ENCODE peak calls at places on chromosomes 6 and 20, in eight cellular contexts. V is activated T-cell treated with anti-CD3 and anti-CD28 coated beads for 1 hour; T is fibroblast of pulmonary artery; E is NCI-H2107; M is mammary epithelial cell; C is breast epithelium; P is CD4-positive, alpha-beta memory T cell; D is glutamatergic neuron. Q is an unnamed sample.
A peak's percentile ranks its signal among the peaks of the same experiment; 100 is the strongest.

GRCh38 chr20:35837577-35838195 is 65.9 kb downstream of the PHF20 start:
- DNase-seq in T (no peak), M (no peak), P (no peak), D (no peak), E (no peak), C (no peak), V (no peak), Q (no peak)

GRCh38 chr6:139627091-139627490 is 252.6 kb upstream of the CITED2 start:
- DNase-seq in P (no peak), C (no peak), V (no peak), M (no peak), D (no peak), E (no peak), T (no peak), Q (no peak)

GRCh38 chr6:155245871-155246270 is 17.9 kb upstream of the CLDN20 start:
- DNase-seq in P (no peak), E (no peak), T (no peak), V (no peak), D (no peak), M (no peak), C (no peak), Q (no peak)

GRCh38 chr6:53651149-53651763 is 14.3 kb downstream of the KLHL31 start:
- DNase-seq in E (peak; percentile 11), P (peak; percentile 81), M (peak; percentile 79), T (peak; percentile 85), C (peak; percentile 37), V (peak; percentile 49), D (peak; percentile 54), Q (no peak)

GRCh38 chr6:15427360-15428070 is 181.6 kb downstream of the JARID2 start:
- DNase-seq in T (peak; percentile 22), C (no peak), M (peak; percentile 46), P (no peak), V (no peak), D (no peak), E (no peak), Q (no peak)

GRCh38 chr6:155313602-155314091 is 637 bp downstream of the TFB1M start:
- DNase-seq in E (no peak), V (no peak), T (peak; percentile 14), C (no peak), M (peak; percentile 30), P (peak; percentile 8), D (no peak), Q (no peak)

GRCh38 chr6:98203170-98203806 is 631.1 kb upstream of the POU3F2 start:
- DNase-seq in V (no peak), M (peak; percentile 10), P (no peak), D (no peak), E (no peak), C (no peak), T (peak; percentile 0), Q (no peak)

GRCh38 chr20:19993937-19994667 is 23.1 kb upstream of the NAA20 start:
- DNase-seq in D (no peak), E (no peak), M (peak; percentile 91), C (no peak), T (peak; percentile 46), V (no peak), P (no peak), Q (no peak)

GRCh38 chr20:43538855-43539700 is 19.7 kb upstream of the SGK2 start:
- DNase-seq in E (no peak), M (no peak), D (no peak), V (no peak), P (no peak), T (peak; percentile 26), C (no peak), Q (no peak)

GRCh38 chr6:124682751-124683150 is 279.5 kb upstream of the RNF217 start:
- DNase-seq in P (no peak), V (no peak), D (no peak), E (no peak), M (no peak), C (no peak), T (no peak), Q (no peak)

GRCh38 chr6:35014786-35015185 is 125.7 kb downstream of the ANKS1A start:
- DNase-seq in M (peak; percentile 80), E (no peak), P (no peak), C (no peak), V (no peak), D (no peak), T (peak; percentile 51), Q (no peak)

GRCh38 chr20:5786930-5787826 is 37.0 kb downstream of the SHLD1 start:
- DNase-seq in E (no peak), M (peak; percentile 24), P (no peak), D (no peak), C (no peak), V (no peak), T (peak; percentile 75), Q (no peak)

GRCh38 chr6:56370591-56371198 is 123.3 kb upstream of the COL21A1 start:
- DNase-seq in E (no peak), T (peak; percentile 99), C (peak; percentile 76), P (no peak), D (no peak), V (no peak), M (peak; percentile 92), Q (no peak)

Q was measured in right cardiac atrium.